ENCODE peak calls at places on chromosomes 2 and 18, in eight cellular contexts. One of them, this sample, is unnamed.

GRCh38 chr2:229408356-229408755 is 137.3 kb upstream of the PID1 start:
- DNase-seq in stimulated activated naive CD8-positive, alpha-beta T cell treated with anti-CD3 and anti-CD28 coated beads, Interleukin-15, amount 100 ng/mL, for 72 hours: no peak
- DNase-seq in D721Med: no peak
- DNase-seq in tibial artery: peak
- DNase-seq in LHCN-M2: peak
- DNase-seq in esophagus squamous epithelium: no peak
- DNase-seq in AG09309: peak
- DNase-seq in AG09319: peak
- DNase-seq in this sample: no peak

GRCh38 chr18:34655131-34655530 is 55.0 kb upstream of the DTNA start:
- DNase-seq in AG09319: no peak
- DNase-seq in esophagus squamous epithelium: no peak
- DNase-seq in D721Med: no peak
- DNase-seq in AG09309: no peak
- DNase-seq in LHCN-M2: no peak
- DNase-seq in stimulated activated naive CD8-positive, alpha-beta T cell treated with anti-CD3 and anti-CD28 coated beads, Interleukin-15, amount 100 ng/mL, for 72 hours: no peak
- DNase-seq in tibial artery: no peak
- DNase-seq in this sample: no peak

GRCh38 chr2:10320933-10321332 is 18.2 kb downstream of the HPCAL1 start:
- DNase-seq in stimulated activated naive CD8-positive, alpha-beta T cell treated with anti-CD3 and anti-CD28 coated beads, Interleukin-15, amount 100 ng/mL, for 72 hours: no peak
- DNase-seq in LHCN-M2: no peak
- DNase-seq in AG09319: no peak
- DNase-seq in esophagus squamous epithelium: no peak
- DNase-seq in D721Med: no peak
- DNase-seq in AG09309: no peak
- DNase-seq in tibial artery: no peak
- DNase-seq in this sample: no peak

GRCh38 chr2:1945837-1946236 is 201.5 kb upstream of the PXDN start:
- DNase-seq in tibial artery: no peak
- DNase-seq in D721Med: no peak
- DNase-seq in AG09309: no peak
- DNase-seq in esophagus squamous epithelium: no peak
- DNase-seq in stimulated activated naive CD8-positive, alpha-beta T cell treated with anti-CD3 and anti-CD28 coated beads, Interleukin-15, amount 100 ng/mL, for 72 hours: no peak
- DNase-seq in LHCN-M2: no peak
- DNase-seq in AG09319: no peak
- DNase-seq in this sample: no peak

GRCh38 chr2:72940786-72941185 is 23.5 kb downstream of the EMX1 start:
- DNase-seq in stimulated activated naive CD8-positive, alpha-beta T cell treated with anti-CD3 and anti-CD28 coated beads, Interleukin-15, amount 100 ng/mL, for 72 hours: no peak
- DNase-seq in esophagus squamous epithelium: no peak
- DNase-seq in AG09319: peak
- DNase-seq in LHCN-M2: peak
- DNase-seq in D721Med: no peak
- DNase-seq in tibial artery: no peak
- DNase-seq in AG09309: peak
- DNase-seq in this sample: no peak

GRCh38 chr18:657311-657997 is at the start of gene TYMS:
- DNase-seq in AG09309: no peak
- DNase-seq in D721Med: peak
- DNase-seq in LHCN-M2: peak
- DNase-seq in stimulated activated naive CD8-positive, alpha-beta T cell treated with anti-CD3 and anti-CD28 coated beads, Interleukin-15, amount 100 ng/mL, for 72 hours: peak
- DNase-seq in esophagus squamous epithelium: no peak
- DNase-seq in AG09319: no peak
- DNase-seq in tibial artery: no peak
- DNase-seq in this sample: no peak

GRCh38 chr2:98601532-98602132 is 6.7 kb downstream of the COA5 start:
- DNase-seq in tibial artery: no peak
- DNase-seq in D721Med: no peak
- DNase-seq in esophagus squamous epithelium: no peak
- DNase-seq in AG09309: no peak
- DNase-seq in stimulated activated naive CD8-positive, alpha-beta T cell treated with anti-CD3 and anti-CD28 coated beads, Interleukin-15, amount 100 ng/mL, for 72 hours: peak
- DNase-seq in LHCN-M2: peak
- DNase-seq in AG09319: no peak
- DNase-seq in this sample: no peak

GRCh38 chr18:54776282-54776977 is 51.8 kb upstream of the RAB27B start:
- DNase-seq in LHCN-M2: peak
- DNase-seq in stimulated activated naive CD8-positive, alpha-beta T cell treated with anti-CD3 and anti-CD28 coated beads, Interleukin-15, amount 100 ng/mL, for 72 hours: peak
- DNase-seq in AG09309: peak
- DNase-seq in D721Med: no peak
- DNase-seq in AG09319: peak
- DNase-seq in tibial artery: peak
- DNase-seq in esophagus squamous epithelium: no peak
- DNase-seq in this sample: peak

GRCh38 chr18:65435529-65435928 is 315.3 kb upstream of the CDH7 start:
- DNase-seq in AG09309: no peak
- DNase-seq in LHCN-M2: no peak
- DNase-seq in esophagus squamous epithelium: no peak
- DNase-seq in tibial artery: no peak
- DNase-seq in stimulated activated naive CD8-positive, alpha-beta T cell treated with anti-CD3 and anti-CD28 coated beads, Interleukin-15, amount 100 ng/mL, for 72 hours: no peak
- DNase-seq in AG09319: no peak
- DNase-seq in D721Med: no peak
- DNase-seq in this sample: no peak

GRCh38 chr2:217066510-217067270 is 206.8 kb upstream of the TNP1 start:
- DNase-seq in esophagus squamous epithelium: no peak
- DNase-seq in LHCN-M2: no peak
- DNase-seq in stimulated activated naive CD8-positive, alpha-beta T cell treated with anti-CD3 and anti-CD28 coated beads, Interleukin-15, amount 100 ng/mL, for 72 hours: no peak
- DNase-seq in tibial artery: no peak
- DNase-seq in AG09319: no peak
- DNase-seq in D721Med: no peak
- DNase-seq in AG09309: no peak
- DNase-seq in this sample: no peak

This sample was measured in smooth muscle cell of the brain vasculature.